ENCODE peak calls at places on chromosome 21, in five cellular contexts. Q is kidney epithelial cell, F is ovary, K is astrocyte of the spinal cord, B is brain microvascular endothelial cell. M is an unnamed sample.

GRCh38 chr21:15423676-15424445 is 305.9 kb upstream of the USP25 start:
- DNase-seq in Q (no peak), B (no peak), K (no peak), F (no peak), M (no peak)

GRCh38 chr21:31161157-31161556 is 122.9 kb upstream of the KRTAP19-8 start:
- DNase-seq in F (no peak), Q (no peak), B (no peak), K (peak; percentile 50), M (no peak)

GRCh38 chr21:34890258-34890723 is 158.8 kb downstream of the RUNX1 start:
- DNase-seq in F (no peak), K (no peak), B (no peak), Q (no peak), M (no peak)

GRCh38 chr21:26224351-26224750 is 53.8 kb upstream of the APP start:
- DNase-seq in B (no peak), K (no peak), Q (no peak), F (no peak), M (no peak)

GRCh38 chr21:14482165-14482564 is 64.0 kb downstream of the SAMSN1 start:
- DNase-seq in F (no peak), B (no peak), Q (no peak), K (no peak), M (no peak)

GRCh38 chr21:31918250-31918775 is 45.5 kb downstream of the HUNK start:
- DNase-seq in K (no peak), Q (no peak), B (no peak), F (no peak), M (no peak)

GRCh38 chr21:15667010-15667409 is 62.8 kb upstream of the USP25 start:
- DNase-seq in F (no peak), B (no peak), Q (peak; percentile 41), K (peak; percentile 49), M (peak; percentile 37)

GRCh38 chr21:14120091-14120734 is 90.5 kb downstream of the LIPI start:
- DNase-seq in Q (no peak), K (no peak), B (no peak), F (no peak), M (no peak)

GRCh38 chr21:41970751-41971653 is 17.2 kb upstream of the C2CD2 start:
- DNase-seq in Q (no peak), K (no peak), B (no peak), F (no peak), M (no peak)

GRCh38 chr21:33362044-33362555 is 37.3 kb downstream of the IFNAR1 start:
- DNase-seq in K (no peak), F (no peak), Q (no peak), B (no peak), M (no peak)

GRCh38 chr21:28776251-28776650 is 216.4 kb downstream of the LTN1 start:
- DNase-seq in F (no peak), K (peak; percentile 82), B (peak; percentile 95), Q (no peak), M (no peak)

GRCh38 chr21:27422435-27422834 is 455.5 kb upstream of the ADAMTS5 start:
- DNase-seq in Q (no peak), K (peak; percentile 33), F (no peak), B (no peak), M (no peak)

GRCh38 chr21:33042812-33043211 is 17.1 kb downstream of the OLIG2 start:
- DNase-seq in F (no peak), B (peak; percentile 92), K (peak; percentile 95), Q (peak; percentile 31), M (peak; percentile 19)

DNA sequence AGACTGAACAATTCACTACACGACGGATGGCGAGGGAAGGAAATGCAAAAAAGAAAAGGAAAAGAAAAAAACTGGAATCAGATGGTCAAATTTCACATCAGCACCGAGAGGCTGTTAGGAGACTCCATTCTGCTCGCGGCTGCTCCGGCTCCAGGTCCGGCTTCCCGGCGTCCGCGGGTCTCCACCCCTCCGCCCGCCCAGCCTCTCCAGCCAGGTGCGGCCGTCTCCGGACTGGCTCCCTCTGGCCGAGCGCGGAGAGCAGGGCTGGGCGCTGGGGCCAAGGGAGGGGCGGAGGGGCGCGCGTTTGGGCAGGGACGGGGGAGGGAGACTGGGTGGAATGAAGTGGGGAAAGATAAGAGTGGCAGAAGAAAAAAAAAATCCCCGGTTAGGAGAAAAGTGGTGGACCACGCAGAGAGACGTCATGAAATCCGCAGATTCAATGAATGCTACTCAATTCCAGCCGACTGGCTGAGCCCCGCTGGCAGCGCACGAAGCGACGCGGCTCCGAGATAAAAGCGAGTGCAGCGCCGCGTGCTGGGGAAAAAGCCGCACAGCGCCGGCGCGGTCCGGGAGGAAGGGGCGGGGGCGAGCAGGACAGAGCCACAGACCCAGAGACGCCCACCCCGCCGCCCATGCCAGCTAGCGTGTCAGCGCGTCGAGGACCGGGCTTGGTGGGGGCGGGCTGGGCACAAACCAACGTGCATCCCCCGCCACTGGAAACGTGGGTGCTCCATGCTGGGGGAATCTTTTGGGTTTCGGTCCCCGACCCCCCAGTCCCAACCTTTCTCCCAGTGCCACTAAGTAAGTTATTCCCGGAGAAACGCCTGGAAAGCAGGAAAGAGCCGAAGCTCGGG is at the start of gene KCNJ6:
- DNase-seq in K (peak; percentile 54), Q (no peak), F (no peak), B (peak; percentile 25), M (no peak)
- H3K4me3 ChIP-seq in K (peak within 1 kb of the TSS; percentile 21), Q (peak within 1 kb of the TSS; percentile 26), F (no peak within 1 kb of the TSS), B (peak within 1 kb of the TSS; percentile 41), M (peak within 1 kb of the TSS; percentile 39)

GRCh38 chr21:38807987-38808386 is 2.3 kb downstream of the ETS2 start:
- DNase-seq in K (no peak), Q (no peak), F (no peak), B (no peak), M (no peak)
- H3K4me3 ChIP-seq in K (peak overlapping the region; percentile 76), Q (no peak overlapping the region), F (peak overlapping the region; percentile 97), B (peak overlapping the region; percentile 17), M (peak overlapping the region; percentile 89)

GRCh38 chr21:45095505-45095904 is 21.1 kb downstream of the ADARB1 start:
- DNase-seq in K (no peak), F (no peak), B (no peak), Q (no peak), M (no peak)

GRCh38 chr21:45094412-45094811 is 20.0 kb downstream of the ADARB1 start:
- DNase-seq in B (no peak), K (no peak), F (peak; percentile 44), Q (no peak), M (no peak)

GRCh38 chr21:45096216-45096615 is 21.8 kb downstream of the ADARB1 start:
- DNase-seq in K (no peak), F (no peak), Q (no peak), B (no peak), M (no peak)

GRCh38 chr21:45091540-45092322 is 17.4 kb downstream of the ADARB1 start:
- DNase-seq in Q (no peak), F (no peak), K (peak; percentile 25), B (no peak), M (no peak)

GRCh38 chr21:45093064-45093532 is 18.7 kb downstream of the ADARB1 start:
- DNase-seq in K (no peak), Q (no peak), B (no peak), F (no peak), M (no peak)
- H3K4me3 ChIP-seq in K (no peak overlapping the region), Q (no peak overlapping the region), B (no peak overlapping the region), F (no peak overlapping the region), M (no peak overlapping the region)

GRCh38 chr21:46320331-46320801 is 3.3 kb downstream of the C21orf58 start:
- DNase-seq in Q (no peak), B (no peak), K (no peak), F (no peak), M (no peak)
- H3K4me3 ChIP-seq in Q (no peak overlapping the region), B (peak overlapping the region; percentile 3), K (no peak overlapping the region), F (no peak overlapping the region), M (no peak overlapping the region)

GRCh38 chr21:36164427-36164784 is 7.8 kb downstream of the DOP1B start:
- DNase-seq in Q (no peak), K (no peak), F (no peak), B (no peak), M (no peak)

GRCh38 chr21:36162631-36163030 is 6.0 kb downstream of the DOP1B start:
- DNase-seq in F (no peak), K (no peak), B (no peak), Q (no peak), M (no peak)

GRCh38 chr21:36166705-36167104 is 10.1 kb downstream of the DOP1B start:
- DNase-seq in F (no peak), B (no peak), K (no peak), Q (no peak), M (no peak)

GRCh38 chr21:36163780-36164426 is 7.3 kb downstream of the DOP1B start:
- DNase-seq in K (no peak), B (no peak), F (no peak), Q (no peak), M (no peak)

GRCh38 chr21:36165356-36165755 is 8.7 kb downstream of the DOP1B start:
- DNase-seq in K (no peak), F (no peak), Q (no peak), B (no peak), M (no peak)
- H3K4me3 ChIP-seq in K (no peak overlapping the region), F (no peak overlapping the region), Q (no peak overlapping the region), B (no peak overlapping the region), M (no peak overlapping the region)

GRCh38 chr21:44509539-44509938 is 30.5 kb downstream of the KRTAP10-1 start:
- DNase-seq in F (no peak), K (no peak), Q (no peak), B (no peak), M (no peak)

GRCh38 chr21:44510109-44510507 is 29.9 kb downstream of the KRTAP10-1 start:
- DNase-seq in F (no peak), Q (no peak), K (no peak), B (no peak), M (no peak)

GRCh38 chr21:44511219-44511937 is 28.6 kb downstream of the KRTAP10-1 start:
- DNase-seq in K (no peak), B (no peak), F (no peak), Q (no peak), M (no peak)

GRCh38 chr21:44511938-44512275 is 28.1 kb downstream of the KRTAP10-1 start:
- DNase-seq in B (no peak), Q (no peak), K (no peak), F (no peak), M (no peak)

GRCh38 chr21:44510508-44511218 is 29.3 kb downstream of the KRTAP10-1 start:
- DNase-seq in F (peak; percentile 46), B (peak; percentile 7), Q (peak; percentile 12), K (no peak), M (no peak)
- H3K4me3 ChIP-seq in F (no peak overlapping the region), B (no peak overlapping the region), Q (peak overlapping the region; percentile 11), K (no peak overlapping the region), M (no peak overlapping the region)